ENCODE peak calls at places on chromosomes 13 and 19, in nine cellular contexts. G is lower lobe of right lung, L is AG10803, W is endothelial cell, F is colonic mucosa, V is tibial artery, I is AG09309, B is upper lobe of right lung, C is kidney. U is an unnamed sample.

GRCh38 chr13:40665061-40665753 is 1.2 kb downstream of the FOXO1 start:
- DNase-seq in L (no peak), B (peak; percentile 80), C (peak; percentile 86), F (peak; percentile 58), W (peak; percentile 28), G (peak; percentile 69), V (peak; percentile 31), I (no peak), U (peak; percentile 46)

GRCh38 chr19:43519436-43520088 is 7.4 kb downstream of the ETHE1 start:
- DNase-seq in C (peak; percentile 84), L (peak; percentile 94), F (peak; percentile 77), I (peak; percentile 88), V (peak; percentile 64), W (peak; percentile 81), B (peak; percentile 84), G (peak; percentile 77), U (peak; percentile 70)

GRCh38 chr13:80084086-80084676 is 256.7 kb downstream of the SPRY2 start:
- DNase-seq in V (no peak), B (no peak), F (no peak), L (peak; percentile 99), W (no peak), G (no peak), I (peak; percentile 94), C (no peak), U (no peak)

GRCh38 chr19:58097783-58098681 is at the start of gene ZSCAN18:
- DNase-seq in L (peak; percentile 87), I (peak; percentile 64), C (peak; percentile 99), F (peak; percentile 95), G (peak; percentile 96), W (peak; percentile 98), B (peak; percentile 98), V (peak; percentile 97), U (peak; percentile 98)

GRCh38 chr19:49073514-49074378 is 1.2 kb upstream of the KCNA7 start:
- DNase-seq in B (no peak), G (no peak), C (no peak), I (no peak), L (no peak), V (no peak), W (no peak), F (no peak), U (no peak)

GRCh38 chr19:1525343-1525742 is 1.5 kb downstream of the PLK5 start:
- DNase-seq in C (no peak), G (no peak), I (no peak), B (no peak), L (no peak), V (no peak), F (no peak), W (no peak), U (no peak)

GRCh38 chr19:8478605-8479004 is 23.8 kb downstream of the PRAM1 start:
- DNase-seq in I (no peak), G (no peak), W (no peak), C (no peak), B (no peak), F (no peak), V (no peak), L (no peak), U (no peak)

GRCh38 chr13:46667687-46668281 is 114.8 kb downstream of the LRCH1 start:
- DNase-seq in V (no peak), B (no peak), F (no peak), I (no peak), W (no peak), G (no peak), C (no peak), L (no peak), U (no peak)

GRCh38 chr13:49395416-49396277 is 48.2 kb downstream of the CAB39L start:
- DNase-seq in W (no peak), F (no peak), V (peak; percentile 69), L (peak; percentile 50), I (no peak), G (no peak), C (no peak), B (no peak), U (no peak)

GRCh38 chr13:46179576-46180368 is 2.2 kb downstream of the LCP1 start:
- DNase-seq in V (peak; percentile 70), I (no peak), L (no peak), F (peak; percentile 65), C (no peak), B (peak; percentile 75), W (no peak), G (peak; percentile 75), U (peak; percentile 60)

GRCh38 chr19:45424191-45425058 is 708 bp upstream of the ERCC1 start:
- DNase-seq in F (peak; percentile 70), V (peak; percentile 73), W (peak; percentile 53), C (peak; percentile 93), L (peak; percentile 92), G (peak; percentile 73), B (peak; percentile 82), I (peak; percentile 84), U (peak; percentile 48)

GRCh38 chr13:48448285-48448962 is 35.5 kb upstream of the LPAR6 start:
- DNase-seq in L (no peak), G (no peak), C (no peak), I (no peak), F (no peak), B (no peak), W (no peak), V (no peak), U (no peak)

GRCh38 chr13:41007359-41008118 is 11.6 kb downstream of the ELF1 start:
- DNase-seq in L (peak; percentile 65), W (no peak), I (no peak), V (no peak), B (no peak), F (no peak), G (no peak), C (no peak), U (no peak)

GRCh38 chr13:112626124-112626523 is 38.2 kb upstream of the TUBGCP3 start:
- DNase-seq in B (peak; percentile 49), V (no peak), W (no peak), C (peak; percentile 62), L (no peak), G (no peak), F (no peak), I (no peak), U (no peak)

GRCh38 chr13:51767100-51767499 is 36.9 kb downstream of the DHRS12 start:
- DNase-seq in I (no peak), V (no peak), L (no peak), G (no peak), W (peak; percentile 31), B (no peak), C (no peak), F (no peak), U (no peak)

GRCh38 chr19:5193192-5193591 is 147.4 kb downstream of the PTPRS start:
- DNase-seq in C (no peak), F (no peak), V (no peak), L (no peak), I (no peak), G (no peak), W (no peak), B (no peak), U (no peak)

DNA sequence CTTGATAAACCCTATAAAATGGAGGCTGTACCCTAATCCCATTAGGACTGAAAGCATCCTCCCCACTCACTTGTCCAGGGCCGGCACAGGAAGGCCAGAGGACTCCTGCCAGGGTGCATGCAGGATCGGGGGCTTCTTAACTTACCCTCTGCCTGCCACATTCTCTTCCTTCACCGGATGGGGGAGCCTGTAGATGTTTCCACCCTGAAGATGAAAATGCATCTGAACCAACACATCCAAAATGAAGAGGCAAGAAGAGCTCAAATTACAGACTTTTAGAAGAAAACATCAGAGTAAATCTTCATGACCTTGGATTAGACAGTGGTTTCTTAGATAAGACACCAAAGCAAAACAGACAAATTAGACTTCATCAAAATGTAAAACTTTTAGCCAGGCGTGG is 25.9 kb upstream of the NAPA start:
- DNase-seq in W (no peak), G (no peak), B (peak; percentile 37), V (no peak), C (no peak), F (no peak), L (peak; percentile 48), I (peak; percentile 11), U (no peak)
- TF ChIP-seq CTCF in W (no peak), G (no peak), B (no peak), V (peak; percentile 34), C (no peak), F (no peak), L (peak; percentile 62), I (peak; percentile 63), U (no peak)

GRCh38 chr13:114257014-114257413 is 22.3 kb downstream of the CDC16 start:
- DNase-seq in C (no peak), G (no peak), F (no peak), L (no peak), B (no peak), W (no peak), V (no peak), I (no peak), U (no peak)

GRCh38 chr13:114259374-114259773 is 22.0 kb upstream of the UPF3A start:
- DNase-seq in G (no peak), C (no peak), V (no peak), F (no peak), B (no peak), L (no peak), I (no peak), W (no peak), U (no peak)

GRCh38 chr13:114258589-114258988 is 22.8 kb upstream of the UPF3A start:
- DNase-seq in B (no peak), W (no peak), F (peak; percentile 36), G (no peak), V (no peak), C (no peak), I (no peak), L (no peak), U (no peak)

GRCh38 chr13:114259974-114260373 is 21.4 kb upstream of the UPF3A start:
- DNase-seq in L (no peak), I (no peak), B (no peak), G (no peak), V (no peak), W (no peak), F (no peak), C (no peak), U (no peak)

GRCh38 chr13:114256547-114256946 is 21.9 kb downstream of the CDC16 start:
- DNase-seq in F (no peak), I (no peak), W (no peak), V (no peak), G (no peak), B (no peak), C (no peak), L (no peak), U (no peak)
- TF ChIP-seq CTCF in F (no peak), I (no peak), W (no peak), V (no peak), G (no peak), B (no peak), C (no peak), L (no peak), U (no peak)

GRCh38 chr13:92175330-92175729 is 776.9 kb downstream of the GPC5 start:
- DNase-seq in B (no peak), G (no peak), W (peak; percentile 22), L (peak; percentile 6), V (no peak), I (no peak), F (peak; percentile 20), C (no peak), U (no peak)
- TF ChIP-seq CTCF in B (peak; percentile 38), G (peak; percentile 24), W (no peak), L (peak; percentile 31), V (peak; percentile 14), I (peak; percentile 4), F (no peak), C (peak; percentile 7), U (no peak)

DNA sequence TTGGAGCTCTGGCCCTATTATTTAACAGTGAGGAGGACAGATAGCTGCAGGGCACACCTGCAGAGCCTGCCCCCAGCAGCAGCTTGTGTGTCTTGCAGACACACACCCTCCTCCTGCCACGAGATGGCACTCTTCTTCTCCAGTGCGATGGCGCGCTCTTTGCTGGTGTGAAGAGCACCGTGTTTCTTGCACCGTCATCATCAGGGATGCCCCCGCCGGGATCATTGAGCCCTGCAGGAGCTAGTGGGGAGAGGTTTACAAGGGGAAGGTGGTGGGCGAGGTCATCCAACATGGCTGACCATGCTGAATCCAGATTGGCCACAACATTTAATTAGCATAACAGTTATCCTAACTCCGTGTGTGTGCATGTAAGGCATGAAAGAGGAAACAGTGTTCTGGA is 105.6 kb downstream of the RAB20 start:
- DNase-seq in V (peak; percentile 81), C (peak; percentile 89), G (peak; percentile 86), W (peak; percentile 59), F (peak; percentile 83), L (peak; percentile 69), B (peak; percentile 87), I (no peak), U (no peak)
- TF ChIP-seq CTCF in V (peak; percentile 84), C (peak; percentile 81), G (peak; percentile 78), W (peak; percentile 33), F (peak; percentile 75), L (peak; percentile 76), B (peak; percentile 77), I (peak; percentile 33), U (peak; percentile 30)

U was measured in natural killer cell.